ENCODE peak calls at places on chromosomes 13 and 19, in four cellular contexts. Y, O, G and R are unnamed samples.

GRCh38 chr13:44172411-44172810 is 201.2 kb upstream of the SERP2 start:
- DNase-seq in Y (no peak), O (no peak), G (no peak), R (no peak)

GRCh38 chr19:18967358-18968146 is 26.5 kb upstream of the HOMER3 start:
- DNase-seq in Y (no peak), O (peak; percentile 82), G (no peak), R (no peak)

GRCh38 chr13:106176103-106176502 is 359.4 kb downstream of the EFNB2 start:
- DNase-seq in Y (no peak), O (peak; percentile 12), G (no peak), R (peak; percentile 68)

GRCh38 chr13:31204592-31204991 is 4.8 kb downstream of the B3GLCT start:
- DNase-seq in Y (no peak), O (peak; percentile 50), G (no peak), R (peak; percentile 68)

GRCh38 chr13:105918842-105919741 is 616.4 kb downstream of the EFNB2 start:
- DNase-seq in Y (peak; percentile 74), O (peak; percentile 57), G (peak; percentile 89), R (peak; percentile 33)

GRCh38 chr19:55385749-55386514 is at the start of gene RPL28:
- DNase-seq in Y (peak; percentile 99), O (peak; percentile 99), G (peak; percentile 98), R (peak; percentile 97)

GRCh38 chr13:99367663-99368448 is 60.7 kb upstream of the GPR183 start:
- DNase-seq in Y (no peak), O (no peak), G (no peak), R (no peak)

GRCh38 chr19:55283548-55284393 is at the start of gene BRSK1:
- DNase-seq in Y (no peak), O (peak; percentile 54), G (peak; percentile 84), R (peak; percentile 39)

GRCh38 chr19:11693505-11694499 is 44.9 kb downstream of the ZNF823 start:
- DNase-seq in Y (no peak), O (peak; percentile 52), G (peak; percentile 69), R (peak; percentile 84)
- TF ChIP-seq CTCF in Y (no peak), O (no peak), G (no peak), R (peak; percentile 32)

GRCh38 chr19:40583283-40583682 is 6.6 kb downstream of the SHKBP1 start:
- DNase-seq in Y (no peak), O (no peak), G (no peak), R (no peak)

GRCh38 chr19:40585677-40586422 is 9.2 kb downstream of the SHKBP1 start:
- DNase-seq in Y (no peak), O (peak; percentile 64), G (no peak), R (peak; percentile 58)

GRCh38 chr19:40582467-40582866 is 5.8 kb downstream of the SHKBP1 start:
- DNase-seq in Y (no peak), O (no peak), G (no peak), R (no peak)

GRCh38 chr19:40585241-40585640 is 8.6 kb downstream of the SHKBP1 start:
- DNase-seq in Y (no peak), O (no peak), G (no peak), R (no peak)

DNA sequence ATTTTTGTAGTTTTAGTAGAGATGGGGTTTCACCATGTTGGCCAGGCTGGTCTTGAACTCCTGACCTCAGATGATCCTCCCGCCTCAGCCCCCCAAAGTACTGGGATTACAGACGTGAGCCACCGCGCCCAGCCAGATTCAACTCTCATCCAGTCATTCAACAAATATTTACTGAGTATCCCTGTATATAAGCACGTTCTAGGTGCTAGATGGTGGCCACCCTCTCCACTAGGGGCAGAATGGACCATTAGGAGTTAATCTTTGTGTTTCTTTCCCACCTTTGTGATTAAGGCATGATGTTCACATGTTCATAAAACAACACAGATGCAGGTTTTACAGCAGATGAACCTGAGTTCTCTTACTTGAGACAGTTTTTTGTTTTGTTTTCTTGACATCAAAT is 7.3 kb downstream of the SHKBP1 start:
- DNase-seq in Y (no peak), O (no peak), G (no peak), R (no peak)
- TF ChIP-seq CTCF in Y (no peak), O (peak; percentile 24), G (no peak), R (peak; percentile 67)

GRCh38 chr19:48635263-48635965 is 1.8 kb downstream of the DBP start:
- DNase-seq in Y (peak; percentile 90), O (peak; percentile 56), G (peak; percentile 77), R (no peak)

GRCh38 chr19:48637449-48637947 is 319 bp upstream of the DBP start:
- DNase-seq in Y (peak; percentile 99), O (peak; percentile 100), G (peak; percentile 100), R (peak; percentile 97)

GRCh38 chr19:48637948-48638830 is 1.0 kb upstream of the DBP start:
- DNase-seq in Y (peak; percentile 86), O (peak; percentile 99), G (peak; percentile 96), R (peak; percentile 81)

GRCh38 chr19:48635966-48636858 is 967 bp downstream of the DBP start:
- DNase-seq in Y (peak; percentile 74), O (no peak), G (peak; percentile 56), R (no peak)

DNA sequence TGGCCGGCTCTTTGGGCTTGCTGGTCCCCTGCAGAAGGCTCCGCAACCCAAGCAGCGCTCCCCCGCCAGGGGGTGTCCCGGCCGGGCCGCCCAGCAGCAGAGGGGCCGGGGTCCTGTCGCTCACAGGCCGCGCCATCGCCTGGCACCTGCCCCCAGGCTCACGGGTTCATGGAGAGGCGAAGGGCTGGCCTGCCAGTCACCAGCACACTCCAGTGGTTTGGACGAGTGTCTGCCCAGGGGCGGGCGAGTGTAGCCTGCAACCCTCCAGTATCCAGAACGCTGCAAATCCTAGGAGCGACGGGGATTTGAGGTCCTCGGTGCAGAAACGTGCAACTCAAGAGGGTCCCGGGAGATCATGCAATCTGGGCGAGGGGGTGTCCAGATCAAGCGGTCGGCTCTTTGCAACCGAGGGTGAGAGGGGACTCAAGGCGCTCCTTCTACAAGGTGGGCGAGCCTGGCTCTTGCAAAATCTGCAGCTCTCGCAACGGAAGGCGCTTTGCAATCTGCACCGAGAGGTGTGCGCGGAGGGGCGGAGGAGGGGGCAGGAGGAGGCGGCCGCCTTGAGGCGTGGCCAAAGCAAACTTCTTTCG is at the start of gene DBP:
- DNase-seq in Y (no peak), O (no peak), G (no peak), R (no peak)
- TF ChIP-seq CTCF in Y (peak; percentile 24), O (peak; percentile 6), G (no peak), R (peak; percentile 43)

GRCh38 chr13:98275711-98276171 is 98.7 kb upstream of the RNF113B start:
- DNase-seq in Y (no peak), O (no peak), G (no peak), R (no peak)

GRCh38 chr13:98279473-98280175 is 102.6 kb upstream of the RNF113B start:
- DNase-seq in Y (no peak), O (no peak), G (no peak), R (no peak)

GRCh38 chr13:98278068-98278619 is 101.1 kb upstream of the RNF113B start:
- DNase-seq in Y (no peak), O (no peak), G (no peak), R (no peak)

GRCh38 chr13:98276486-98276885 is 99.4 kb upstream of the RNF113B start:
- DNase-seq in Y (no peak), O (no peak), G (no peak), R (no peak)

DNA sequence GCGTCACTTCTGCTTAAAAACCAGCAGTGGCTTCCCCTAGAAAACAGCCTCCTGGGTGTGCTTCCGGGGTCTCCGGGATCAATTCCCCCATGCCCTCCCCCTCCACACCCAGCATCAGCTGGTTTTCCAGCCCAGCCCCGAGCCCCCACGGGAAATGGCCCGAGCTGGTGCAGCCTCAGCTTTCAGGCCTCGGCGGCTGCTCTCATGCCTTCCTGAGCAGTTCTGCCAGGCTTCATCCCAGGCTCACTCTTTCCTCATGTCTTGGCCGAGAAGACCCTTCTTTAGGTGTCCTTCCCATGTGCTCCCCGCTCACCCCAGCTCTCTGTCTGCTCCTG is 103.1 kb upstream of the RNF113B start:
- DNase-seq in Y (no peak), O (no peak), G (no peak), R (no peak)
- TF ChIP-seq CTCF in Y (no peak), O (no peak), G (no peak), R (no peak)

GRCh38 chr19:24074720-24075119 is 12.3 kb upstream of the ZNF254 start:
- DNase-seq in Y (no peak), O (no peak), G (no peak), R (peak; percentile 48)
- TF ChIP-seq CTCF in Y (no peak), O (no peak), G (no peak), R (peak; percentile 21)

GRCh38 chr13:110454956-110455355 is 106.6 kb downstream of the RAB20 start:
- DNase-seq in Y (no peak), O (no peak), G (no peak), R (no peak)
- TF ChIP-seq CTCF in Y (no peak), O (no peak), G (no peak), R (no peak)

DNA sequence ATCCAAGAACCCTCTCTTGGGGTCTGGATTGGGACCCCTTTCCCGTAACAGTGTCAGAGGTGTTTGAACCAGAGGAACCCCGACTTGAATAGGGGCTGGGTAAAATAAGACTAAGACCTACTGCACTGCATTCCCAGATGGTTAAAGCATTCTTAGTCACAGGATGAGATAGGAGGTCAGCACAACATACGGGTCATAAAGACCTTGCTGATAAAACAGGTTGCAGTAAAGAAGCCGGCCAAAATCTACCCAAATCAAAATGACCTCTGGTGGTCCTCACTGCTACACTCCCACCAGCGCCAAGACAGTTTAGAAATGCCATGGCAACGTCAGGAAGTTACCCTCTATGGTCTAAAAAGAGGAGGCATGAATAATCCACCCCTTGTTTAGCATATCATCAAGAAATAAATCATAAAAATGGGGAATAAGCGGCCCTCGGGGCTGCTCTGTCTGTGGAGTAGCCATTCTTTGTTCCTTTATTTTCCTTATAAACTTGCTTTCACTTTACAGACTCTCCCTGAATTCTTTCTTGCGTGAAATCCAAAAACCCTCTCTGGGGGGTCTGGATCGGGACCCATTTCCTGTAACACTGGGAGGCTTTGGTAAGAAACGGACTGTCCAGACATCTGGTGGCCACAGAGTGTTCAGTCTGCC is 4.4 kb upstream of the SIN3B start:
- DNase-seq in Y (no peak), O (no peak), G (no peak), R (peak; percentile 18)
- TF ChIP-seq CTCF in Y (no peak), O (no peak), G (no peak), R (no peak)

GRCh38 chr19:3278294-3278693 is 53.8 kb downstream of the CELF5 start:
- DNase-seq in Y (no peak), O (no peak), G (no peak), R (no peak)
- TF ChIP-seq CTCF in Y (no peak), O (no peak), G (no peak), R (no peak)

GRCh38 chr13:112473818-112474217 is 97.7 kb downstream of the SPACA7 start:
- DNase-seq in Y (no peak), O (no peak), G (no peak), R (no peak)
- TF ChIP-seq CTCF in Y (no peak), O (no peak), G (no peak), R (peak; percentile 12)